ENCODE peak calls at places on chromosomes 12 and 14, in seven cellular contexts. F is H1, R is AG04450, G is heart right ventricle, B is fibroblast of lung, L is WERI-Rb-1, N is astrocyte. O is an unnamed sample. For H3K9me3, the result is how much of the 10 kb centered on the place peaks cover.

GRCh38 chr14:49971156-49972141 is 78.6 kb downstream of the ARF6 start:
- DNase-seq in G (no peak), R (no peak), N (no peak), L (no peak), B (peak), F (no peak), O (no peak)

GRCh38 chr12:124737772-124738635 is 125.7 kb downstream of the SCARB1 start:
- DNase-seq in G (no peak), F (no peak), B (no peak), N (peak), L (no peak), R (no peak), O (no peak)

GRCh38 chr14:77024171-77024627 is 4.3 kb downstream of the IRF2BPL start:
- DNase-seq in R (no peak), N (peak), F (no peak), G (no peak), L (no peak), B (peak), O (no peak)

GRCh38 chr12:12508612-12509011 is 54.1 kb downstream of the DUSP16 start:
- DNase-seq in B (peak), L (no peak), R (no peak), G (no peak), F (no peak), N (no peak), O (no peak)

GRCh38 chr12:19382111-19382526 is 57.2 kb upstream of the AEBP2 start:
- DNase-seq in R (no peak), F (peak), G (no peak), N (peak), L (no peak), B (peak), O (peak)

GRCh38 chr12:19761465-19761864 is 322.2 kb downstream of the AEBP2 start:
- DNase-seq in N (no peak), L (no peak), R (no peak), F (no peak), G (no peak), B (no peak), O (no peak)

GRCh38 chr14:56087824-56088571 is 30.2 kb upstream of the PELI2 start:
- DNase-seq in R (no peak), G (no peak), L (no peak), N (peak), B (peak), F (no peak), O (no peak)

GRCh38 chr14:26636571-26636970 is 38.7 kb upstream of the NOVA1 start:
- DNase-seq in F (no peak), G (no peak), R (no peak), B (peak), N (peak), L (no peak), O (no peak)

GRCh38 chr12:111248221-111248620 is 120.7 kb downstream of the PHETA1 start:
- DNase-seq in G (no peak), N (no peak), F (no peak), L (no peak), B (no peak), R (no peak), O (no peak)

DNA sequence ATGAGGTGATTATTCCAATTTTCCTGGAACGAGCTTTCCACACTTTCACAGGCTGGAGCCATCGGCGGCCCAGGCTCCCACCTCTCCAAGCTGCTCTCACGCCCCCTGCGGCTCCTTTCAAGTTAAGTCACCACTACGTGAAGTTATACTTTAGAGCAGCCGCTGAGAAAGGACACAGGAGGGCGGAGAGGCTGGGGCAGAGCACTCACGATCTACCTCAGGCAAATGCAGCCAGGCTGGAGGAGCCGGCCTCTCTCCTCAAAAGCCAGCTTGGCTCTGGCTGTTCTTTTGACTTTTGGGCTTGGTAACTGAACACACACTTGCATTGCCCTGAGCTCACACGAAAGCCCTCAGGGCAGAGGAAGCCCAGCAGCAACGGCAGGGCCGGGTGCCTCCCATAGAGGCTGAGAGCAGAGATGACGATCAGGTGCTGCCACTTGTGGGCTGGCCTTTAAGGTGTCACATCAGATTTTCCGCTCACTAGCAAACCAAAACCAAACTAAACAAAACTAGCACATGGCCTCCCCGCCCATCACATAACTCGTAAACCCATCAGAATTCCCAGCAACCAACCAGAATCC is 75.2 kb downstream of the PITPNM2 start:
- DNase-seq in L (peak), R (no peak), N (peak), G (no peak), F (peak), B (no peak), O (no peak)
- TF ChIP-seq CTCF in L (peak), R (no peak), N (peak), G (no peak), F (no peak), B (no peak), O (no peak)

GRCh38 chr12:53978477-53979356 is 4.0 kb upstream of the HOTAIR start:
- DNase-seq in R (no peak), B (no peak), L (no peak), F (no peak), G (no peak), N (no peak), O (no peak)

GRCh38 chr12:53981652-53982565 is 3.0 kb upstream of the HOXC10 start:
- DNase-seq in R (no peak), F (no peak), L (no peak), N (no peak), G (no peak), B (no peak), O (no peak)

GRCh38 chr12:53982616-53983579 is 2.0 kb upstream of the HOXC10 start:
- DNase-seq in L (no peak), B (no peak), F (no peak), N (no peak), R (no peak), G (no peak), O (peak)

GRCh38 chr12:53977596-53978464 is 3.1 kb upstream of the HOTAIR start:
- DNase-seq in R (no peak), N (no peak), F (no peak), L (peak), G (no peak), B (no peak), O (no peak)

GRCh38 chr12:53980448-53981388 is 4.2 kb upstream of the HOXC10 start:
- DNase-seq in B (no peak), L (no peak), G (no peak), R (no peak), N (no peak), F (no peak), O (no peak)
- H3K4me3 ChIP-seq in B (no peak), L (no peak), G (no peak), R (no peak), N (no peak), F (no peak), O (no peak)

GRCh38 chr14:70254476-70254961 is 65.8 kb upstream of the SLC8A3 start:
- DNase-seq in N (peak), G (peak), R (no peak), L (peak), B (peak), F (no peak), O (peak)

GRCh38 chr14:70257526-70257925 is 68.8 kb upstream of the SLC8A3 start:
- DNase-seq in L (peak), R (no peak), N (no peak), G (no peak), B (no peak), F (peak), O (peak)

GRCh38 chr14:70259420-70259819 is 70.7 kb upstream of the SLC8A3 start:
- DNase-seq in B (no peak), L (no peak), R (no peak), N (no peak), G (no peak), F (no peak), O (no peak)
- H3K9me3 ChIP-seq in B (under half), L (under half), R (under half), N (under half), G (under half), F (under half), O (under half)

DNA sequence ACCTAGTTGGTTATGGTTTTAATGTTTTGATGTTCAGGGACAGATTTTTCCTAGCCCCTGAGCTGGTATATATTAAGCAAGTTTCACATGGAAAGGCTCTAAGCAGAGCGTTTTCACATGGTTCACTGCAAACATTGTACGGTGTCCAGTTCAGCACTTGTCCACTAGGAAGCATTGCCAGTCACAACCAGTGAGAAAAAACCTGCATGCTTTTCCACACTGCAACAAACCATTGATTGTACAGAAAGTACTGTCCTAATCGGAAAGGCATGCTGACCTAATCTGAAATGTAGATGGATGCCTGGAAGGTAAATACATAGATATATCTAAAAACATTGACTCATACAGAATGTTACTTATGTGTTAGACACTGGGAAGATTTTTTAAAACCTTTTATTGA is 25.0 kb upstream of the NPAS3 start:
- DNase-seq in N (peak), L (no peak), R (no peak), G (no peak), F (no peak), B (no peak), O (no peak)
- TF ChIP-seq CTCF in N (peak), L (no peak), R (peak), G (no peak), F (no peak), B (peak), O (no peak)

GRCh38 chr12:56521590-56522371 is at the start of gene RBMS2:
- DNase-seq in N (peak), G (peak), R (peak), F (peak), L (peak), B (peak), O (peak)

GRCh38 chr12:56520025-56520810 is 1.4 kb upstream of the RBMS2 start:
- DNase-seq in F (no peak), N (no peak), B (no peak), L (no peak), R (no peak), G (no peak), O (no peak)

GRCh38 chr12:56518570-56518969 is 3.0 kb upstream of the RBMS2 start:
- DNase-seq in G (no peak), B (no peak), L (no peak), R (no peak), F (no peak), N (peak), O (no peak)

GRCh38 chr12:56521209-56521589 is 421 bp upstream of the RBMS2 start:
- DNase-seq in L (no peak), R (no peak), N (no peak), F (no peak), G (peak), B (no peak), O (no peak)

DNA sequence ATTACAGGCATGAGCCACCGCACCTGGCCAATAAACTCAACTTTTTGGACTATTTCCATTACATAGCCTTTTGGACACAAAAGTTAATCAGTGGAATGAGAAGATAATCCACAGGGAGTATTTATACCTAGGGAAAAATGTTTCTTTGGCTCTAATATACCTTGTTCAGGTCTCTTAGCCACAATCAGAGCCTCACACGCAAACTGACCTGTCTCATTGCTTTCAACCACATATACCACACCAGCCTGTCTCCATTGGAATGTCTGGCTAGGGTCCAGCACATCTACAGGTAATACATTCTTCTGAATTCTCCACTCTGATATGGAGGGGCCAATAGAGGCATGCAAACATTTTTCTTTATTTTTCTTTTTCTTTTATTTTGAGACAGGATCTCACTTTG is 3.8 kb upstream of the RBMS2 start:
- DNase-seq in B (no peak), R (no peak), G (no peak), F (no peak), N (no peak), L (no peak), O (no peak)
- H3K4me3 ChIP-seq in B (no peak), R (no peak), G (no peak), F (no peak), N (no peak), L (no peak), O (no peak)

GRCh38 chr14:101151226-101151929 is 247.9 kb upstream of the RTL1 start:
- DNase-seq in B (no peak), G (no peak), N (peak), R (no peak), F (no peak), L (no peak), O (no peak)

GRCh38 chr14:101152855-101153254 is 249.3 kb upstream of the RTL1 start:
- DNase-seq in N (no peak), L (no peak), B (no peak), R (no peak), F (no peak), G (no peak), O (peak)

GRCh38 chr14:101151930-101152310 is 248.4 kb upstream of the RTL1 start:
- DNase-seq in N (no peak), L (no peak), B (no peak), R (no peak), G (no peak), F (no peak), O (no peak)

GRCh38 chr14:101150010-101150409 is 246.5 kb upstream of the RTL1 start:
- DNase-seq in F (no peak), R (no peak), N (no peak), L (no peak), B (no peak), G (no peak), O (no peak)

DNA sequence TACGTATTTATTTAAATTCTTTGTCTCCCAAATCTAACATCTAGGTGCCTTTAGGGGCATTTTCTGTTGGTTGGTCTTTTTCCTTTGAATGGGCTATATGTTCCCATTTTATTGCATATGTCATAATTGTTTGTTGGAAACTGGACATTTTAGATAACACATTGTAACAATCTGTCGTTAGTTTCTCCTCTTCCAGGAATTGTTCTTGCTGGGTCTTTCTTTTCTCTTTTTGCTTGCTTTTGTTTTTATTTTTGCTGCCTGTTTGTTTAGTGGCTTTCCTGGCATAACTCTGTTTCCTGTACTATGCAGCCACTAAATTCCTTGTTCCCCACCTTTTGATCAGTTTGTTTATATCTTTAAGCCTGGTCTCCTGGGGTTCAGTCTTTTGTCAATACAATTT is 244.3 kb upstream of the RTL1 start:
- DNase-seq in L (no peak), B (no peak), F (no peak), N (no peak), R (no peak), G (no peak), O (no peak)
- H3K9me3 ChIP-seq in L (under half), B (under half), F (under half), N (under half), R (under half), G (under half), O (under half)

GRCh38 chr12:88579941-88580871 is at the start of gene KITLG:
- DNase-seq in R (peak), N (peak), F (peak), L (peak), G (peak), B (peak), O (peak)
- TF ChIP-seq CTCF in R (peak), N (no peak), F (no peak), L (peak), G (no peak), B (peak), O (peak)